ENCODE peak calls at places on chromosomes 2 and 18, in four cellular contexts. X is K562, U is H1, M is SK-N-SH. T is an unnamed sample.

GRCh38 chr2:19876751-19877150 is 25.0 kb downstream of the TTC32 start:
- DNase-seq in X (no peak), U (no peak), M (no peak), T (no peak)

GRCh38 chr2:43387092-43388062 is 161.0 kb upstream of the ZFP36L2 start:
- DNase-seq in X (no peak), U (no peak), M (no peak), T (no peak)

GRCh38 chr2:46490521-46491141 is 11.3 kb downstream of the TMEM247 start:
- DNase-seq in X (no peak), U (peak), M (no peak), T (no peak)

GRCh38 chr2:47043891-47044239 is 111.2 kb downstream of the STPG4 start:
- DNase-seq in X (no peak), U (no peak), M (no peak), T (no peak)

GRCh38 chr2:153584244-153584643 is 105.7 kb upstream of the RPRM start:
- DNase-seq in X (no peak), U (no peak), M (no peak), T (no peak)

GRCh38 chr2:124708661-124709060 is 683.6 kb downstream of the CNTNAP5 start:
- DNase-seq in X (no peak), U (no peak), M (no peak), T (no peak)

GRCh38 chr2:45264227-45265225 is 255.3 kb upstream of the SIX2 start:
- DNase-seq in X (no peak), U (peak), M (no peak), T (no peak)

GRCh38 chr2:196925768-196926561 is 542 bp downstream of the PGAP1 start:
- DNase-seq in X (peak), U (peak), M (peak), T (peak)

GRCh38 chr2:175097297-175097696 is 70.7 kb downstream of the ATF2 start:
- DNase-seq in X (no peak), U (no peak), M (no peak), T (no peak)

GRCh38 chr2:111659361-111660281 is 224.4 kb downstream of the ANAPC1 start:
- DNase-seq in X (no peak), U (no peak), M (no peak), T (peak)

GRCh38 chr2:112728384-112729175 is 7.8 kb downstream of the NT5DC4 start:
- DNase-seq in X (no peak), U (no peak), M (no peak), T (no peak)

GRCh38 chr18:14914126-14914525 is 166.2 kb downstream of the ANKRD30B start:
- DNase-seq in X (no peak), U (no peak), M (no peak), T (no peak)

GRCh38 chr18:37487400-37487831 is 78.2 kb downstream of the CELF4 start:
- DNase-seq in X (no peak), U (no peak), M (peak), T (no peak)

GRCh38 chr2:1986598-1986997 is 242.3 kb upstream of the PXDN start:
- DNase-seq in X (no peak), U (no peak), M (no peak), T (no peak)

GRCh38 chr2:127562930-127563329 is 27.4 kb downstream of the MYO7B start:
- DNase-seq in X (no peak), U (no peak), M (no peak), T (no peak)

GRCh38 chr2:6309415-6310185 is 556.1 kb downstream of the CMPK2 start:
- DNase-seq in X (no peak), U (no peak), M (peak), T (no peak)

GRCh38 chr2:64455545-64455944 is 1.6 kb downstream of the LGALSL start:
- DNase-seq in X (no peak), U (no peak), M (peak), T (no peak)

GRCh38 chr2:39723946-39724827 is 54.9 kb downstream of the THUMPD2 start:
- DNase-seq in X (no peak), U (no peak), M (no peak), T (no peak)

GRCh38 chr2:238098854-238099708 is 1.1 kb upstream of the ESPNL start:
- DNase-seq in X (no peak), U (peak), M (peak), T (no peak)

GRCh38 chr2:197869501-197870111 is 65.2 kb downstream of the PLCL1 start:
- DNase-seq in X (no peak), U (no peak), M (peak), T (no peak)

GRCh38 chr2:205975082-205975949 is 110.7 kb downstream of the INO80D start:
- DNase-seq in X (no peak), U (no peak), M (no peak), T (no peak)

GRCh38 chr2:70469435-70469834 is 84.2 kb downstream of the TGFA start:
- DNase-seq in X (no peak), U (no peak), M (no peak), T (no peak)

GRCh38 chr18:78665644-78666043 is 314.0 kb upstream of the SALL3 start:
- DNase-seq in X (no peak), U (no peak), M (no peak), T (no peak)

GRCh38 chr2:148906136-148906535 is 31.1 kb downstream of the KIF5C start:
- DNase-seq in X (no peak), U (no peak), M (no peak), T (no peak)

GRCh38 chr18:12338382-12338781 is 30.3 kb downstream of the TUBB6 start:
- DNase-seq in X (no peak), U (no peak), M (no peak), T (no peak)

GRCh38 chr2:88254437-88255081 is 84.4 kb downstream of the THNSL2 start:
- DNase-seq in X (no peak), U (no peak), M (no peak), T (no peak)

GRCh38 chr2:208501217-208501616 is 94.6 kb downstream of the PTH2R start:
- DNase-seq in X (no peak), U (peak), M (no peak), T (peak)

GRCh38 chr2:96863575-96864342 is 5.9 kb upstream of the ANKRD39 start:
- DNase-seq in X (no peak), U (no peak), M (no peak), T (no peak)

GRCh38 chr2:140624188-140624587 is 1506.6 kb downstream of the LRP1B start:
- DNase-seq in X (no peak), U (no peak), M (no peak), T (no peak)

GRCh38 chr2:177393381-177393780 is 808 bp downstream of the AGPS start:
- DNase-seq in X (no peak), U (no peak), M (peak), T (no peak)

GRCh38 chr2:227853204-227853629 is 18.2 kb upstream of the DAW1 start:
- DNase-seq in X (no peak), U (no peak), M (no peak), T (no peak)

GRCh38 chr18:62957885-62958472 is 242.6 kb downstream of the PHLPP1 start:
- DNase-seq in X (no peak), U (peak), M (no peak), T (peak)

GRCh38 chr2:236986524-236987330 is 99.0 kb upstream of the COPS8 start:
- DNase-seq in X (no peak), U (no peak), M (no peak), T (no peak)

GRCh38 chr2:45930396-45930792 is 278.9 kb downstream of the PRKCE start:
- DNase-seq in X (no peak), U (no peak), M (no peak), T (no peak)

GRCh38 chr2:224308267-224308911 is 93.5 kb downstream of the FAM124B start:
- DNase-seq in X (no peak), U (no peak), M (no peak), T (no peak)

GRCh38 chr2:46269545-46270273 is 27.5 kb upstream of the EPAS1 start:
- DNase-seq in X (peak), U (no peak), M (no peak), T (no peak)

GRCh38 chr2:216615298-216616082 is 17.7 kb upstream of the IGFBP2 start:
- DNase-seq in X (no peak), U (no peak), M (no peak), T (no peak)

GRCh38 chr2:119672161-119672862 is 6.7 kb upstream of the TMEM177 start:
- DNase-seq in X (no peak), U (no peak), M (no peak), T (no peak)

GRCh38 chr2:191155608-191156071 is 4.8 kb upstream of the STAT4 start:
- DNase-seq in X (no peak), U (no peak), M (peak), T (no peak)

GRCh38 chr2:69164379-69164778 is 151.4 kb downstream of the ANTXR1 start:
- DNase-seq in X (no peak), U (no peak), M (peak), T (no peak)
- TF ChIP-seq TEAD4 in X (no peak), U (no peak), M (peak), T (no peak)

DNA sequence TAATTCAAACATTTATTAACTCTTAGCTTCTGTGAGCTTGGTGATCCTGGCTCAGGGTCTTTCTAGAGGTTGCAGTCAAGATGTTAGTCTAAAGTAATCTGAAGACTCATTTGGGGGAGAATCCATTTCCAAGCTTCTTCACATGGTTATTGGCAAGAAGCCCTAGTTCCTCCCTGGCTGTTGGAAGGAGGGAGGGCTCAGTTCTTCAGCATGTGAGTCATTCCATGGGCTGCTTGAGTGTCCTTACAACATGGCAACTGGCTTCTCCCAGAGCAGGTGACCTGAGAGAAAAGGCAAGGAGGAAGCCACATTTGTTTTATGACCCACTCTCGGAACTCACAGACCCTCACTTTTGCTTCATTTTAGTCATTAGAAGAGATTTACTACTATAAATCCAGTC is 10.6 kb upstream of the C2orf74 start:
- DNase-seq in X (no peak), U (no peak), M (no peak), T (no peak)
- TF ChIP-seq TEAD4 in X (no peak), U (no peak), M (no peak), T (no peak)

DNA sequence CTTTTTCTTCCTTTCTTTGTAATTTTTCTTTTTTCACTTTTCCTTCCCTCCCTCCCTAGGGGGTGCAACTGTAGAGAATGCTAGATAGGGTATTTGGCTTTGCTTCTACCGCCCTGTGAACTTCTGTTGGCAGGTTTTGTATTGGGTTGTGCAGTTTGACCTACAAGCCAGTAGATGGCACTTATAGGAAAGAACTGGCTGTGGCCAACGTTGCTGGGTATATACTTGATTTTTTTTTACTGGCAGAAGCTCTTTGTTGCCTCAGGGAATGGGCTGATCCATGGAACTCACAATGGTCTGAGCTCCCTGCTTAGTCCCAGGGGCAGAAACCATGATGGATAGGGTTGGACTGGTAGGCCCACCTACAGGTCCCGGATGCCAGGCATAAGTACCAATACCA is 1019.5 kb upstream of the LRRTM1 start:
- DNase-seq in X (no peak), U (no peak), M (no peak), T (peak)
- TF ChIP-seq TEAD4 in X (no peak), U (no peak), M (no peak), T (no peak)

GRCh38 chr2:235463893-235464292 is 29.9 kb upstream of the AGAP1 start:
- DNase-seq in X (no peak), U (no peak), M (no peak), T (no peak)

GRCh38 chr2:235462415-235462790 is 31.4 kb upstream of the AGAP1 start:
- DNase-seq in X (no peak), U (no peak), M (no peak), T (no peak)

GRCh38 chr2:235460548-235461047 is 33.2 kb upstream of the AGAP1 start:
- DNase-seq in X (peak), U (no peak), M (no peak), T (no peak)

GRCh38 chr2:235461763-235462414 is 32.0 kb upstream of the AGAP1 start:
- DNase-seq in X (no peak), U (no peak), M (no peak), T (no peak)

GRCh38 chr2:235458839-235459273 is 35.0 kb upstream of the AGAP1 start:
- DNase-seq in X (no peak), U (no peak), M (no peak), T (no peak)
- TF ChIP-seq TEAD4 in X (no peak), U (no peak), M (no peak), T (no peak)

GRCh38 chr2:207472343-207473202 is 57.2 kb upstream of the CREB1 start:
- DNase-seq in X (no peak), U (no peak), M (no peak), T (no peak)

GRCh38 chr2:207473203-207473865 is 56.4 kb upstream of the CREB1 start:
- DNase-seq in X (no peak), U (no peak), M (peak), T (peak)

GRCh38 chr2:207473866-207474251 is 55.9 kb upstream of the CREB1 start:
- DNase-seq in X (no peak), U (no peak), M (no peak), T (no peak)

GRCh38 chr2:207475546-207475945 is 54.2 kb upstream of the CREB1 start:
- DNase-seq in X (no peak), U (no peak), M (no peak), T (no peak)

DNA sequence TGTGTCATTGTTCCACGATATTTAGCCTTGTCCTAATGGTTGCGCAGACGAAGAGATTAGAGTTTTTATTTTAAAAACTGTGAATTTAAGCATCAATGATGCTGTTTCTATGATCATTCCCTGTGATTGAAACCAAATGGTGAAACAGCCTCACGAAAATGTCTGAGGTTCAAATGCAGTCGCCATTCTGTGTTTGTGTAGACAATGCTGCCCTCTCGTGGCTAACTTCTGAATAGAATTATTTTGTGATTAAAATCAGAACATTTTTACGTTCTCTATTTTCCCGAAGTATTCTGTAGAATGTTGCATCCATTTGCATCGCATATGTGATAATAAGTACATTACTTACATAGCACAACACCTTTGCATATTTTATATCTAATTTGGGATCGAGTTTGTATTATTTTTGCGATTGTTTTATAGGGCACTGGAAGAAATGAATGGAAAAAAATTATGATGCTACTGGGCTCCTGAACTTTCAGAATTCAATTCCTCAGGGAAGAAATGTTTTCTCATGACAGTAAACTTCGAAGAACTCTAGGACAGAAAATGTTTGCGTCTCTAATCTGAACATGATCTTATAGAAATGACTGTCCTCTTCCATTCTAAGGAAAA is 54.8 kb upstream of the CREB1 start:
- DNase-seq in X (peak), U (no peak), M (peak), T (no peak)
- TF ChIP-seq TEAD4 in X (no peak), U (no peak), M (no peak), T (no peak)

GRCh38 chr18:74019864-74020263 is 127.8 kb downstream of the FBXO15 start:
- DNase-seq in X (no peak), U (no peak), M (no peak), T (no peak)

GRCh38 chr18:74012954-74013630 is 134.5 kb downstream of the FBXO15 start:
- DNase-seq in X (no peak), U (no peak), M (no peak), T (no peak)

DNA sequence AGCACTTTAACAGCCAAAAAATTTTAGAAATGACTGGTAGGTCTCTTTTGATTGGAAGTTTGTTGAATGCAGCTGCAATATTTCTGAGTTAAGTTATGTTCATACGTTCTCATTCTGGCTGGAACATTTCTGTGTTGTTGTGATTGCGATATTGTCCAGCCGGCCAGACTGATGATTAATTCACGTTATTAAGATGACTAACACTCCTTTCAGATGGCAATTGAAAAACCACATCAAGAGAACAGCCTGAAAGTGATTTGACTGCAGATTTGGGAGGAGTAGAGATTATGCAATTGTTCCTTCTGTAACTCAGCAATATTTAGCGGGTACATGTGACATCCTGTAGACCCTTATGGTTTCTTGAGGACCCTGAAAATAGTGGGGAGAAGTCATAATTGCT is 133.7 kb downstream of the FBXO15 start:
- DNase-seq in X (no peak), U (no peak), M (no peak), T (no peak)
- TF ChIP-seq TEAD4 in X (no peak), U (no peak), M (no peak), T (no peak)

GRCh38 chr2:129812071-129812470 is 167.4 kb upstream of the RAB6C start:
- DNase-seq in X (no peak), U (no peak), M (no peak), T (no peak)
- TF ChIP-seq TEAD4 in X (no peak), U (no peak), M (no peak), T (no peak)

GRCh38 chr2:172458561-172459124 is 31.3 kb downstream of the ITGA6 start:
- DNase-seq in X (no peak), U (no peak), M (no peak), T (no peak)
- TF ChIP-seq TEAD4 in X (no peak), U (no peak), M (no peak), T (no peak)

DNA sequence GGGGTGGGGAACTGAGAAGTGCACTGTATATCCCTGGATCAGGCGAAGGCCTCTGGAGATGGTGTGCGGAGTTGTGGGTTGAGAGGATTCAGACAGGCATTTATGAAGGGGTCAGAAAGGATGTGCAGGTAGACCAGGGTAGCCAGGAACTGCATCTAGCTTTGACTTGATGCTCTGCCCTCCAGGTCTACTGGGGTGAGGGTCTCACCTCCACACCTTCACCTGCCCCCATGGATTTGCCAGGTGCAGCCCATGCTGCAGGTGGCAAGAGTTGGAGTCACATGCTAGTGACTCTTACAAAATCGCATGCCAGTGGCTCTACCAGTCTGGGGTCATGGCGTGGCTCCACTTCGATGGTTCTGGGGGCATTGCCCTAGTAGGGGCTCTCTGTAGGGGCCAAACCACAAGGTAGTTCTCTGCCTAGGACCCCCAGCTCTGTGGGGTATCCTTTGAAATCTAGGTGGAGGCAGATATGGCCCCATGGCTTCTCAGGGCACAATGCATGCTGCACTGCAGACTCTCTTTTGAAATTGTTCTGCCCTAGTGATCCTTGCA is 18.9 kb upstream of the KCNF1 start:
- DNase-seq in X (no peak), U (no peak), M (no peak), T (no peak)
- TF ChIP-seq TEAD4 in X (no peak), U (no peak), M (no peak), T (no peak)